ENCODE peak calls at places on chromosomes 7 and 10, in nine cellular contexts. One of them, this sample, is unnamed.

GRCh38 chr10:95814011-95814727 is 58.2 kb downstream of the ENTPD1 start:
- DNase-seq in omental fat pad: no peak
- DNase-seq in cardiac muscle cell: peak
- DNase-seq in Daoy: peak
- DNase-seq in stimulated activated CD4-positive, alpha-beta T cell treated with anti-CD3 and anti-CD28 coated beads, Interleukin-15, amount 100 ng/mL, for 1 hour: no peak
- DNase-seq in C1 segment of cervical spinal cord: peak
- DNase-seq in esophagus squamous epithelium: no peak
- DNase-seq in GM04503: peak
- DNase-seq in iris pigment epithelial cell: peak
- DNase-seq in this sample: no peak

GRCh38 chr7:105003275-105003674 is 10.7 kb upstream of the KMT2E start:
- DNase-seq in GM04503: peak
- DNase-seq in omental fat pad: peak
- DNase-seq in Daoy: peak
- DNase-seq in esophagus squamous epithelium: no peak
- DNase-seq in stimulated activated CD4-positive, alpha-beta T cell treated with anti-CD3 and anti-CD28 coated beads, Interleukin-15, amount 100 ng/mL, for 1 hour: no peak
- DNase-seq in C1 segment of cervical spinal cord: no peak
- DNase-seq in cardiac muscle cell: peak
- DNase-seq in iris pigment epithelial cell: peak
- DNase-seq in this sample: peak

GRCh38 chr7:103343758-103344452 is 662 bp downstream of the DNAJC2 start:
- DNase-seq in cardiac muscle cell: peak
- DNase-seq in omental fat pad: peak
- DNase-seq in stimulated activated CD4-positive, alpha-beta T cell treated with anti-CD3 and anti-CD28 coated beads, Interleukin-15, amount 100 ng/mL, for 1 hour: peak
- DNase-seq in iris pigment epithelial cell: peak
- DNase-seq in C1 segment of cervical spinal cord: peak
- DNase-seq in esophagus squamous epithelium: no peak
- DNase-seq in GM04503: peak
- DNase-seq in Daoy: peak
- DNase-seq in this sample: peak

GRCh38 chr7:114087674-114088539 is 169.1 kb upstream of the PPP1R3A start:
- DNase-seq in stimulated activated CD4-positive, alpha-beta T cell treated with anti-CD3 and anti-CD28 coated beads, Interleukin-15, amount 100 ng/mL, for 1 hour: no peak
- DNase-seq in cardiac muscle cell: no peak
- DNase-seq in esophagus squamous epithelium: no peak
- DNase-seq in iris pigment epithelial cell: no peak
- DNase-seq in omental fat pad: no peak
- DNase-seq in GM04503: no peak
- DNase-seq in Daoy: no peak
- DNase-seq in C1 segment of cervical spinal cord: no peak
- DNase-seq in this sample: no peak

GRCh38 chr10:90890347-90890746 is 18.6 kb downstream of the RPP30 start:
- DNase-seq in esophagus squamous epithelium: no peak
- DNase-seq in omental fat pad: no peak
- DNase-seq in C1 segment of cervical spinal cord: no peak
- DNase-seq in Daoy: no peak
- DNase-seq in stimulated activated CD4-positive, alpha-beta T cell treated with anti-CD3 and anti-CD28 coated beads, Interleukin-15, amount 100 ng/mL, for 1 hour: no peak
- DNase-seq in cardiac muscle cell: no peak
- DNase-seq in iris pigment epithelial cell: peak
- DNase-seq in GM04503: peak
- DNase-seq in this sample: no peak

GRCh38 chr10:1402821-1403507 is 334.4 kb downstream of the ADARB2 start:
- DNase-seq in cardiac muscle cell: no peak
- DNase-seq in GM04503: no peak
- DNase-seq in iris pigment epithelial cell: no peak
- DNase-seq in Daoy: no peak
- DNase-seq in stimulated activated CD4-positive, alpha-beta T cell treated with anti-CD3 and anti-CD28 coated beads, Interleukin-15, amount 100 ng/mL, for 1 hour: no peak
- DNase-seq in omental fat pad: no peak
- DNase-seq in C1 segment of cervical spinal cord: no peak
- DNase-seq in esophagus squamous epithelium: no peak
- DNase-seq in this sample: no peak

GRCh38 chr7:88629559-88629958 is 129.9 kb upstream of the ZNF804B start:
- DNase-seq in stimulated activated CD4-positive, alpha-beta T cell treated with anti-CD3 and anti-CD28 coated beads, Interleukin-15, amount 100 ng/mL, for 1 hour: no peak
- DNase-seq in iris pigment epithelial cell: no peak
- DNase-seq in esophagus squamous epithelium: no peak
- DNase-seq in cardiac muscle cell: no peak
- DNase-seq in GM04503: no peak
- DNase-seq in Daoy: no peak
- DNase-seq in omental fat pad: no peak
- DNase-seq in C1 segment of cervical spinal cord: no peak
- DNase-seq in this sample: no peak

GRCh38 chr7:117347962-117348672 is 25.3 kb upstream of the WNT2 start:
- DNase-seq in iris pigment epithelial cell: no peak
- DNase-seq in cardiac muscle cell: no peak
- DNase-seq in Daoy: no peak
- DNase-seq in C1 segment of cervical spinal cord: no peak
- DNase-seq in esophagus squamous epithelium: no peak
- DNase-seq in stimulated activated CD4-positive, alpha-beta T cell treated with anti-CD3 and anti-CD28 coated beads, Interleukin-15, amount 100 ng/mL, for 1 hour: no peak
- DNase-seq in GM04503: no peak
- DNase-seq in omental fat pad: no peak
- DNase-seq in this sample: no peak

GRCh38 chr7:98107313-98107691 is 640 bp downstream of the LMTK2 start:
- DNase-seq in iris pigment epithelial cell: peak
- DNase-seq in C1 segment of cervical spinal cord: no peak
- DNase-seq in omental fat pad: no peak
- DNase-seq in Daoy: peak
- DNase-seq in esophagus squamous epithelium: no peak
- DNase-seq in stimulated activated CD4-positive, alpha-beta T cell treated with anti-CD3 and anti-CD28 coated beads, Interleukin-15, amount 100 ng/mL, for 1 hour: no peak
- DNase-seq in cardiac muscle cell: no peak
- DNase-seq in GM04503: no peak
- DNase-seq in this sample: no peak

GRCh38 chr10:17026686-17027485 is 102.7 kb downstream of the CUBN start:
- DNase-seq in stimulated activated CD4-positive, alpha-beta T cell treated with anti-CD3 and anti-CD28 coated beads, Interleukin-15, amount 100 ng/mL, for 1 hour: peak
- DNase-seq in esophagus squamous epithelium: no peak
- DNase-seq in omental fat pad: no peak
- DNase-seq in cardiac muscle cell: peak
- DNase-seq in iris pigment epithelial cell: peak
- DNase-seq in C1 segment of cervical spinal cord: no peak
- DNase-seq in Daoy: peak
- DNase-seq in GM04503: no peak
- DNase-seq in this sample: no peak

GRCh38 chr10:80136134-80136571 is 3.6 kb downstream of the PLAC9 start:
- DNase-seq in omental fat pad: peak
- DNase-seq in iris pigment epithelial cell: peak
- DNase-seq in GM04503: peak
- DNase-seq in esophagus squamous epithelium: no peak
- DNase-seq in stimulated activated CD4-positive, alpha-beta T cell treated with anti-CD3 and anti-CD28 coated beads, Interleukin-15, amount 100 ng/mL, for 1 hour: no peak
- DNase-seq in C1 segment of cervical spinal cord: no peak
- DNase-seq in Daoy: peak
- DNase-seq in cardiac muscle cell: peak
- DNase-seq in this sample: no peak

GRCh38 chr7:140435252-140435895 is 31.5 kb downstream of the RAB19 start:
- DNase-seq in omental fat pad: no peak
- DNase-seq in esophagus squamous epithelium: no peak
- DNase-seq in GM04503: no peak
- DNase-seq in Daoy: no peak
- DNase-seq in C1 segment of cervical spinal cord: no peak
- DNase-seq in cardiac muscle cell: peak
- DNase-seq in iris pigment epithelial cell: no peak
- DNase-seq in stimulated activated CD4-positive, alpha-beta T cell treated with anti-CD3 and anti-CD28 coated beads, Interleukin-15, amount 100 ng/mL, for 1 hour: no peak
- DNase-seq in this sample: no peak

GRCh38 chr7:75986147-75986781 is 8.1 kb downstream of the TMEM120A start:
- DNase-seq in GM04503: no peak
- DNase-seq in iris pigment epithelial cell: no peak
- DNase-seq in Daoy: no peak
- DNase-seq in cardiac muscle cell: no peak
- DNase-seq in C1 segment of cervical spinal cord: no peak
- DNase-seq in stimulated activated CD4-positive, alpha-beta T cell treated with anti-CD3 and anti-CD28 coated beads, Interleukin-15, amount 100 ng/mL, for 1 hour: no peak
- DNase-seq in omental fat pad: no peak
- DNase-seq in esophagus squamous epithelium: no peak
- DNase-seq in this sample: no peak

GRCh38 chr7:122626785-122627184 is 72.1 kb downstream of the RNF133 start:
- DNase-seq in Daoy: no peak
- DNase-seq in GM04503: no peak
- DNase-seq in stimulated activated CD4-positive, alpha-beta T cell treated with anti-CD3 and anti-CD28 coated beads, Interleukin-15, amount 100 ng/mL, for 1 hour: no peak
- DNase-seq in cardiac muscle cell: no peak
- DNase-seq in omental fat pad: no peak
- DNase-seq in C1 segment of cervical spinal cord: no peak
- DNase-seq in iris pigment epithelial cell: no peak
- DNase-seq in esophagus squamous epithelium: no peak
- DNase-seq in this sample: no peak

GRCh38 chr10:14653271-14654161 is 121.2 kb downstream of the FAM107B start:
- DNase-seq in esophagus squamous epithelium: no peak
- DNase-seq in stimulated activated CD4-positive, alpha-beta T cell treated with anti-CD3 and anti-CD28 coated beads, Interleukin-15, amount 100 ng/mL, for 1 hour: no peak
- DNase-seq in C1 segment of cervical spinal cord: no peak
- DNase-seq in iris pigment epithelial cell: peak
- DNase-seq in omental fat pad: no peak
- DNase-seq in GM04503: peak
- DNase-seq in cardiac muscle cell: peak
- DNase-seq in Daoy: peak
- DNase-seq in this sample: peak

GRCh38 chr10:10804061-10804460 is 213.6 kb upstream of the CELF2 start:
- DNase-seq in cardiac muscle cell: no peak
- DNase-seq in esophagus squamous epithelium: no peak
- DNase-seq in stimulated activated CD4-positive, alpha-beta T cell treated with anti-CD3 and anti-CD28 coated beads, Interleukin-15, amount 100 ng/mL, for 1 hour: no peak
- DNase-seq in Daoy: no peak
- DNase-seq in iris pigment epithelial cell: no peak
- DNase-seq in omental fat pad: no peak
- DNase-seq in C1 segment of cervical spinal cord: no peak
- DNase-seq in GM04503: no peak
- DNase-seq in this sample: no peak

GRCh38 chr10:15742831-15743230 is 23.1 kb upstream of the ITGA8 start:
- DNase-seq in C1 segment of cervical spinal cord: no peak
- DNase-seq in GM04503: no peak
- DNase-seq in omental fat pad: no peak
- DNase-seq in Daoy: peak
- DNase-seq in esophagus squamous epithelium: no peak
- DNase-seq in iris pigment epithelial cell: no peak
- DNase-seq in cardiac muscle cell: no peak
- DNase-seq in stimulated activated CD4-positive, alpha-beta T cell treated with anti-CD3 and anti-CD28 coated beads, Interleukin-15, amount 100 ng/mL, for 1 hour: no peak
- DNase-seq in this sample: no peak

GRCh38 chr10:127679642-127680255 is 57.2 kb upstream of the FOXI2 start:
- DNase-seq in iris pigment epithelial cell: no peak
- DNase-seq in Daoy: no peak
- DNase-seq in esophagus squamous epithelium: no peak
- DNase-seq in stimulated activated CD4-positive, alpha-beta T cell treated with anti-CD3 and anti-CD28 coated beads, Interleukin-15, amount 100 ng/mL, for 1 hour: no peak
- DNase-seq in GM04503: no peak
- DNase-seq in omental fat pad: no peak
- DNase-seq in cardiac muscle cell: no peak
- DNase-seq in C1 segment of cervical spinal cord: no peak
- DNase-seq in this sample: peak

GRCh38 chr10:121303273-121303890 is 294.9 kb downstream of the FGFR2 start:
- DNase-seq in omental fat pad: no peak
- DNase-seq in cardiac muscle cell: no peak
- DNase-seq in esophagus squamous epithelium: no peak
- DNase-seq in iris pigment epithelial cell: no peak
- DNase-seq in C1 segment of cervical spinal cord: no peak
- DNase-seq in GM04503: no peak
- DNase-seq in Daoy: no peak
- DNase-seq in stimulated activated CD4-positive, alpha-beta T cell treated with anti-CD3 and anti-CD28 coated beads, Interleukin-15, amount 100 ng/mL, for 1 hour: no peak
- DNase-seq in this sample: no peak

GRCh38 chr10:121843379-121843778 is 84.5 kb downstream of the ATE1 start:
- DNase-seq in esophagus squamous epithelium: no peak
- DNase-seq in GM04503: no peak
- DNase-seq in Daoy: no peak
- DNase-seq in cardiac muscle cell: no peak
- DNase-seq in omental fat pad: no peak
- DNase-seq in stimulated activated CD4-positive, alpha-beta T cell treated with anti-CD3 and anti-CD28 coated beads, Interleukin-15, amount 100 ng/mL, for 1 hour: no peak
- DNase-seq in C1 segment of cervical spinal cord: no peak
- DNase-seq in iris pigment epithelial cell: no peak
- DNase-seq in this sample: no peak

GRCh38 chr10:110863361-110863760 is 8.4 kb upstream of the PDCD4 start:
- DNase-seq in C1 segment of cervical spinal cord: no peak
- DNase-seq in cardiac muscle cell: no peak
- DNase-seq in omental fat pad: no peak
- DNase-seq in esophagus squamous epithelium: no peak
- DNase-seq in GM04503: no peak
- DNase-seq in Daoy: no peak
- DNase-seq in iris pigment epithelial cell: no peak
- DNase-seq in stimulated activated CD4-positive, alpha-beta T cell treated with anti-CD3 and anti-CD28 coated beads, Interleukin-15, amount 100 ng/mL, for 1 hour: no peak
- DNase-seq in this sample: no peak

GRCh38 chr7:40297741-40298311 is 163.0 kb downstream of the SUGCT start:
- DNase-seq in Daoy: peak
- DNase-seq in GM04503: no peak
- DNase-seq in cardiac muscle cell: peak
- DNase-seq in iris pigment epithelial cell: peak
- DNase-seq in stimulated activated CD4-positive, alpha-beta T cell treated with anti-CD3 and anti-CD28 coated beads, Interleukin-15, amount 100 ng/mL, for 1 hour: no peak
- DNase-seq in esophagus squamous epithelium: no peak
- DNase-seq in omental fat pad: no peak
- DNase-seq in C1 segment of cervical spinal cord: no peak
- DNase-seq in this sample: no peak

GRCh38 chr7:121451367-121452073 is 55.4 kb upstream of the FAM3C start:
- DNase-seq in omental fat pad: no peak
- DNase-seq in C1 segment of cervical spinal cord: no peak
- DNase-seq in stimulated activated CD4-positive, alpha-beta T cell treated with anti-CD3 and anti-CD28 coated beads, Interleukin-15, amount 100 ng/mL, for 1 hour: no peak
- DNase-seq in cardiac muscle cell: no peak
- DNase-seq in iris pigment epithelial cell: peak
- DNase-seq in Daoy: no peak
- DNase-seq in GM04503: no peak
- DNase-seq in esophagus squamous epithelium: no peak
- DNase-seq in this sample: no peak

GRCh38 chr7:38021892-38022291 is 101.5 kb downstream of the EPDR1 start:
- DNase-seq in esophagus squamous epithelium: no peak
- DNase-seq in GM04503: no peak
- DNase-seq in iris pigment epithelial cell: no peak
- DNase-seq in omental fat pad: no peak
- DNase-seq in cardiac muscle cell: no peak
- DNase-seq in stimulated activated CD4-positive, alpha-beta T cell treated with anti-CD3 and anti-CD28 coated beads, Interleukin-15, amount 100 ng/mL, for 1 hour: no peak
- DNase-seq in C1 segment of cervical spinal cord: no peak
- DNase-seq in Daoy: no peak
- DNase-seq in this sample: no peak

GRCh38 chr10:91552706-91553105 is 80.2 kb downstream of the PPP1R3C start:
- DNase-seq in iris pigment epithelial cell: peak
- DNase-seq in omental fat pad: no peak
- DNase-seq in Daoy: peak
- DNase-seq in cardiac muscle cell: peak
- DNase-seq in stimulated activated CD4-positive, alpha-beta T cell treated with anti-CD3 and anti-CD28 coated beads, Interleukin-15, amount 100 ng/mL, for 1 hour: no peak
- DNase-seq in C1 segment of cervical spinal cord: no peak
- DNase-seq in GM04503: no peak
- DNase-seq in esophagus squamous epithelium: no peak
- DNase-seq in this sample: peak

GRCh38 chr7:53101026-53101425 is 65.6 kb downstream of the POM121L12 start:
- DNase-seq in cardiac muscle cell: no peak
- DNase-seq in esophagus squamous epithelium: no peak
- DNase-seq in omental fat pad: no peak
- DNase-seq in GM04503: no peak
- DNase-seq in iris pigment epithelial cell: no peak
- DNase-seq in C1 segment of cervical spinal cord: no peak
- DNase-seq in stimulated activated CD4-positive, alpha-beta T cell treated with anti-CD3 and anti-CD28 coated beads, Interleukin-15, amount 100 ng/mL, for 1 hour: no peak
- DNase-seq in Daoy: no peak
- DNase-seq in this sample: no peak

GRCh38 chr7:39357648-39358047 is 208.6 kb upstream of the YAE1 start:
- DNase-seq in iris pigment epithelial cell: no peak
- DNase-seq in omental fat pad: no peak
- DNase-seq in Daoy: no peak
- DNase-seq in stimulated activated CD4-positive, alpha-beta T cell treated with anti-CD3 and anti-CD28 coated beads, Interleukin-15, amount 100 ng/mL, for 1 hour: no peak
- DNase-seq in C1 segment of cervical spinal cord: no peak
- DNase-seq in cardiac muscle cell: no peak
- DNase-seq in esophagus squamous epithelium: no peak
- DNase-seq in GM04503: no peak
- DNase-seq in this sample: peak

GRCh38 chr7:141295367-141295895 is 221.6 kb downstream of the TMEM178B start:
- DNase-seq in GM04503: no peak
- DNase-seq in esophagus squamous epithelium: no peak
- DNase-seq in C1 segment of cervical spinal cord: no peak
- DNase-seq in stimulated activated CD4-positive, alpha-beta T cell treated with anti-CD3 and anti-CD28 coated beads, Interleukin-15, amount 100 ng/mL, for 1 hour: no peak
- DNase-seq in cardiac muscle cell: no peak
- DNase-seq in Daoy: no peak
- DNase-seq in iris pigment epithelial cell: no peak
- DNase-seq in omental fat pad: no peak
- DNase-seq in this sample: no peak

GRCh38 chr10:78512205-78512550 is 478.5 kb downstream of the RPS24 start:
- DNase-seq in esophagus squamous epithelium: no peak
- DNase-seq in C1 segment of cervical spinal cord: no peak
- DNase-seq in Daoy: no peak
- DNase-seq in iris pigment epithelial cell: no peak
- DNase-seq in stimulated activated CD4-positive, alpha-beta T cell treated with anti-CD3 and anti-CD28 coated beads, Interleukin-15, amount 100 ng/mL, for 1 hour: no peak
- DNase-seq in omental fat pad: no peak
- DNase-seq in GM04503: no peak
- DNase-seq in cardiac muscle cell: no peak
- DNase-seq in this sample: no peak

GRCh38 chr7:102978280-102978679 is 65.5 kb downstream of the LRRC17 start:
- DNase-seq in stimulated activated CD4-positive, alpha-beta T cell treated with anti-CD3 and anti-CD28 coated beads, Interleukin-15, amount 100 ng/mL, for 1 hour: no peak
- DNase-seq in GM04503: peak
- DNase-seq in C1 segment of cervical spinal cord: no peak
- DNase-seq in cardiac muscle cell: peak
- DNase-seq in Daoy: peak
- DNase-seq in omental fat pad: peak
- DNase-seq in esophagus squamous epithelium: no peak
- DNase-seq in iris pigment epithelial cell: peak
- DNase-seq in this sample: peak

This sample was measured in ACHN.